ENCODE peak calls at places on chromosomes 12 and 14, in five cellular contexts. J, I, F, Z and R are unnamed samples.
A peak's percentile ranks its signal among the peaks of the same experiment; 100 is the strongest.

GRCh38 chr14:100540926-100541620 is 46.1 kb downstream of the BEGAIN start:
- DNase-seq in Z (no peak), I (no peak), J (no peak), F (no peak), R (no peak)

GRCh38 chr14:56989359-56989758 is 179.1 kb upstream of the OTX2 start:
- DNase-seq in I (no peak), J (no peak), F (no peak), Z (no peak), R (no peak)

GRCh38 chr12:103632554-103633216 is 45.6 kb downstream of the STAB2 start:
- DNase-seq in I (peak; percentile 71), J (peak; percentile 27), Z (peak; percentile 51), F (peak; percentile 70), R (peak; percentile 65)

GRCh38 chr12:27516625-27517024 is 7.4 kb upstream of the PPFIBP1 start:
- DNase-seq in F (no peak), Z (no peak), I (no peak), J (no peak), R (no peak)

GRCh38 chr14:81382517-81383225 is 17.5 kb downstream of the STON2 start:
- DNase-seq in I (no peak), Z (no peak), J (no peak), F (no peak), R (no peak)

GRCh38 chr14:49972840-49973239 is 80.0 kb downstream of the ARF6 start:
- DNase-seq in Z (peak; percentile 89), F (no peak), I (peak; percentile 49), J (peak; percentile 9), R (peak; percentile 85)

GRCh38 chr12:89345830-89346740 is 6.2 kb downstream of the DUSP6 start:
- DNase-seq in F (peak; percentile 94), J (peak; percentile 79), Z (peak; percentile 52), I (peak; percentile 43), R (peak; percentile 90)

GRCh38 chr12:24546661-24547060 is 402.2 kb downstream of the BCAT1 start:
- DNase-seq in Z (no peak), I (no peak), J (no peak), F (no peak), R (no peak)

GRCh38 chr12:90058721-90059120 is 350.1 kb upstream of the ATP2B1 start:
- DNase-seq in F (no peak), Z (peak; percentile 96), I (no peak), J (no peak), R (peak; percentile 91)

GRCh38 chr14:102630405-102630804 is 38.0 kb downstream of the RCOR1 start:
- DNase-seq in F (no peak), I (no peak), Z (no peak), J (no peak), R (no peak)

GRCh38 chr12:6778571-6779550 is 6.5 kb downstream of the LAG3 start:
- DNase-seq in I (peak; percentile 88), Z (peak; percentile 94), F (peak; percentile 94), J (peak; percentile 80), R (peak; percentile 95)

GRCh38 chr14:92686763-92687427 is 61.5 kb downstream of the LGMN start:
- DNase-seq in F (peak; percentile 43), I (peak; percentile 52), Z (peak; percentile 56), J (no peak), R (peak; percentile 64)

GRCh38 chr12:107590369-107591094 is 95.1 kb upstream of the PWP1 start:
- DNase-seq in F (no peak), Z (no peak), I (no peak), J (no peak), R (no peak)